ENCODE peak calls at places on chromosomes 16 and 17, in ten cellular contexts. T, J, V, Q, Z, B, H, F, G and P are unnamed samples.

GRCh38 chr17:66747561-66748275 is 87.2 kb upstream of the CACNG5 start:
- DNase-seq in Q (peak; percentile 33), G (peak; percentile 13), Z (no peak), T (peak; percentile 84), F (peak; percentile 81), V (no peak), J (no peak), B (peak; percentile 93), H (no peak), P (peak; percentile 75)

GRCh38 chr17:32546031-32546444 is 59.2 kb downstream of the CDK5R1 start:
- DNase-seq in B (no peak), J (peak; percentile 72), T (no peak), Q (no peak), H (peak; percentile 58), Z (no peak), V (no peak), F (no peak), G (no peak), P (no peak)

GRCh38 chr17:77137111-77137510 is 3.7 kb upstream of the SEC14L1 start:
- DNase-seq in F (no peak), H (no peak), B (no peak), G (no peak), Z (no peak), V (no peak), T (no peak), J (no peak), Q (no peak), P (no peak)

GRCh38 chr17:40557531-40558299 is 7.6 kb downstream of the CCR7 start:
- DNase-seq in Z (no peak), V (no peak), T (no peak), B (no peak), F (no peak), H (no peak), Q (no peak), J (no peak), G (peak; percentile 15), P (peak; percentile 5)

GRCh38 chr17:65235284-65235683 is 98.1 kb downstream of the RGS9 start:
- DNase-seq in G (no peak), Z (no peak), Q (no peak), H (no peak), F (no peak), J (no peak), T (peak; percentile 74), V (no peak), B (no peak), P (no peak)

GRCh38 chr16:73173396-73173795 is 125.5 kb upstream of the ZFHX3 start:
- DNase-seq in Z (no peak), F (no peak), H (no peak), J (no peak), V (no peak), Q (no peak), T (no peak), B (no peak), G (no peak), P (no peak)

GRCh38 chr16:81688182-81688581 is 90.9 kb upstream of the PLCG2 start:
- DNase-seq in Z (no peak), H (no peak), Q (no peak), G (no peak), F (no peak), V (no peak), J (no peak), B (no peak), T (peak; percentile 31), P (no peak)

GRCh38 chr17:77528516-77529327 is 388.0 kb downstream of the SEC14L1 start:
- DNase-seq in Z (no peak), G (peak; percentile 52), Q (peak; percentile 37), H (no peak), J (peak; percentile 86), V (no peak), F (no peak), B (no peak), T (no peak), P (peak; percentile 94)

GRCh38 chr17:64786337-64786736 is 124.2 kb upstream of the SMURF2 start:
- DNase-seq in F (no peak), V (no peak), Q (peak; percentile 57), T (peak; percentile 43), B (no peak), H (no peak), Z (no peak), G (no peak), J (no peak), P (no peak)

GRCh38 chr17:75270218-75270965 is 639 bp downstream of the MIF4GD start:
- DNase-seq in J (peak; percentile 78), V (no peak), Q (peak; percentile 88), Z (peak; percentile 35), H (no peak), B (peak; percentile 48), G (peak; percentile 86), T (peak; percentile 76), F (peak; percentile 43), P (peak; percentile 93)

GRCh38 chr16:19843371-19843770 is 41.3 kb downstream of the GPRC5B start:
- DNase-seq in F (no peak), T (peak; percentile 53), H (no peak), Z (no peak), G (no peak), Q (peak; percentile 14), J (no peak), V (no peak), B (no peak), P (peak; percentile 22)

GRCh38 chr17:76697702-76698465 is 12.9 kb downstream of the MXRA7 start:
- DNase-seq in F (no peak), G (peak; percentile 50), V (no peak), Q (no peak), H (no peak), Z (no peak), T (no peak), B (peak; percentile 46), J (peak; percentile 91), P (peak; percentile 81)

GRCh38 chr17:47708864-47709541 is 15.0 kb downstream of the TBKBP1 start:
- DNase-seq in Q (peak; percentile 68), V (no peak), H (no peak), J (peak; percentile 52), G (no peak), T (peak; percentile 53), Z (no peak), F (no peak), B (no peak), P (no peak)

GRCh38 chr17:17749025-17749772 is 67.9 kb downstream of the RAI1 start:
- DNase-seq in T (no peak), V (no peak), H (no peak), Q (no peak), G (no peak), Z (no peak), J (peak; percentile 31), F (no peak), B (no peak), P (no peak)
- H3K4me3 ChIP-seq in T (no peak overlapping the region), V (no peak overlapping the region), H (no peak overlapping the region), Q (no peak overlapping the region), G (no peak overlapping the region), Z (no peak overlapping the region), J (no peak overlapping the region), F (no peak overlapping the region), B (no peak overlapping the region), P (no peak overlapping the region)

DNA sequence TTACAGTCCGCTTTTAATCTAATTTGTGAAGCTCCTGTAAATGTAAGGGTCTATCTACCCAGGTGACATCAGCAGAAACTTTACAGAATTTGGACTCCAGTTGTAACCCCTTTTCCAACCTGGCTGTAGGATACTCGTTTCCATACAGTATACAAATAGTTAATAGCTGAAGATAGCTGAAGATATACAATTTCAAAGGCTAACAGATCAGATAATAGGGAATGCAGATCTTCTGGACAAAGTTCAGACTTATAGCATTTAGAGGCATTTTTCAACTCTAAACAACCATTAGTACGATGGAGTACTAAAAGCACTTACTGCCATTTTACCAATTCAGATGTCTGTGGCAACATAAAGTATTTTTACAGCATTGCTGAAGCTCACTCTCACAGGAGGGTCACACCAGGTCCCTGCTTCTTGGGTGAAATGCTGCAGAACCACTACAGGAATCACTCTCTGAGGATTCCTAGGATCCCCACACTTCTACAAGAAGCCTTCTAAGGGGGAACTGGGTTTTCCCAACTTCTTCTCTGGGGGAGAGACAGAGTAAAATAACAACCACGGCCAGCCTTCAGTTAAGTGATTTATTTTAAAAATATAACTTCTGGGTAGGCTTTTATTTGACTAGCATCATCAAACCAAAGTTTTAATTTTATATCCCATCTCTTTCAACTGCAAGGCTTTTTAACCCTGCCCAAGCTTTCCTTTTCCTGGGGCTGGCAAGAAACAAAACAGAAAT is 2.9 kb downstream of the VEZF1 start:
- DNase-seq in B (no peak), F (no peak), Q (no peak), V (no peak), T (no peak), J (no peak), G (peak; percentile 49), Z (no peak), H (no peak), P (no peak)
- H3K4me3 ChIP-seq in B (no peak overlapping the region), F (peak overlapping the region; percentile 26), Q (peak overlapping the region; percentile 82), V (no peak overlapping the region), T (peak overlapping the region; percentile 80), J (peak overlapping the region; percentile 69), G (peak overlapping the region; percentile 91), Z (no peak overlapping the region), H (no peak overlapping the region), P (no peak overlapping the region)

DNA sequence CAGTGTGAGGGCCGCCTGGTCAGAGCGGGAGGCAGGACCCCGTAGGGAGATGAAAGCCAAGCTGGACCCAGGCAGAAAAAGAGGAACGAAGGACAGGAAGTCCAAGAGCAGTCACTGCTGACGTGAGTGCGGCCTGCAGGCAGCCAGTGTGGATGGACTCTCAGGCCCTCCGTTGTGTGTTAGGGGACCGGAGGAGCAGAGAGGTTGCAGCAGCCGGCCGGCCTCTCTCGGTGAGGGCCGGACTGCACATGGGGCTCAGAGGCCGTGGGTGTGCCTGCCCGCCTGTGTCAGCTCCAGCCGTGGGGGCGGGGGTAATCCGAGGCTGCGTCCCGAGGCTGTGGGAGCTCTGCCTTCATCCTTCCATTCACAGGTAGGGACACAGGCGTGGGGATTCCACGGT is 67.4 kb downstream of the JPH3 start:
- DNase-seq in Q (no peak), G (no peak), J (no peak), Z (no peak), T (no peak), H (no peak), F (no peak), B (no peak), V (no peak), P (no peak)
- H3K4me3 ChIP-seq in Q (no peak overlapping the region), G (no peak overlapping the region), J (no peak overlapping the region), Z (no peak overlapping the region), T (no peak overlapping the region), H (no peak overlapping the region), F (no peak overlapping the region), B (no peak overlapping the region), V (no peak overlapping the region), P (no peak overlapping the region)

DNA sequence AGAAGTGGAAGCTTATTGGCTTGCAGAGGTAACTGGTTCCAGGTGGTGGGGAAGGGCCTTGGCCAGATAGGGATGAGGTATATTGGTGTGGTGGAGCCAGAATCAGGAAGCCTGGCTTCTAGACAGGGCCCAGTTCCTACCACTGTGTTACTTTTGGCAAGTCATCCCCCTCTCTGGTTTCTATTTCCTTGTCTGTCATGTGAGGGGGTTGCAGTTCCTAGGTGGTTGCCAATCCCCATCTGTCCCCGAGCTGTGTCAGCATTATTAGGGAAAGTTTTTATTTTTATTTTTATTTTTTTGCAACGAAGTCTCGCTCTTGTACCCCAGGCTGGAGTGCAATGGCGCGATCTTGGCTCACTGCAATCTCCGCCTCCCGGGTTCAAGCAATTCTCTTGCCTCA is 3.0 kb downstream of the SMCR8 start:
- DNase-seq in F (no peak), T (no peak), V (no peak), B (no peak), G (no peak), J (no peak), H (no peak), Z (no peak), Q (no peak), P (no peak)
- H3K4me3 ChIP-seq in F (no peak overlapping the region), T (peak overlapping the region; percentile 97), V (no peak overlapping the region), B (no peak overlapping the region), G (peak overlapping the region; percentile 71), J (no peak overlapping the region), H (no peak overlapping the region), Z (no peak overlapping the region), Q (no peak overlapping the region), P (no peak overlapping the region)